ENCODE peak calls at places on chromosomes 13 and 19, in six cellular contexts. M is stimulated activated CD4-positive, alpha-beta T cell treated with anti-CD3 and anti-CD28 coated beads, TNF-alpha, amount 100 ng/mL, for 1 hour; T is suprapubic skin; P is cardiac septum; Y is non-pigmented ciliary epithelial cell; C is fibroblast of pulmonary artery. X is an unnamed sample.

GRCh38 chr19:42198676-42199439 is 18.6 kb downstream of the DEDD2 start:
- DNase-seq in T (no peak), P (no peak), Y (no peak), M (peak), C (no peak), X (no peak)

GRCh38 chr13:104253063-104253680 is 1187.0 kb upstream of the SLC10A2 start:
- DNase-seq in T (no peak), M (no peak), Y (no peak), C (peak), P (no peak), X (no peak)

GRCh38 chr19:13817615-13818371 is 22.6 kb downstream of the ZSWIM4 start:
- DNase-seq in M (no peak), P (no peak), T (peak), Y (no peak), C (no peak), X (no peak)

GRCh38 chr13:112770504-112770903 is 80.7 kb downstream of the ATP11A start:
- DNase-seq in M (no peak), C (no peak), T (no peak), P (no peak), Y (no peak), X (no peak)

GRCh38 chr13:68176486-68176885 is 946.4 kb upstream of the PCDH9 start:
- DNase-seq in Y (peak), M (no peak), P (no peak), T (no peak), C (peak), X (no peak)

GRCh38 chr19:14432817-14433453 is at the start of gene PKN1:
- DNase-seq in T (no peak), Y (no peak), M (no peak), P (peak), C (peak), X (no peak)

GRCh38 chr13:21443171-21443570 is 15.9 kb downstream of the ZDHHC20 start:
- DNase-seq in C (no peak), M (no peak), T (no peak), Y (no peak), P (no peak), X (no peak)

GRCh38 chr13:99911069-99911964 is 60.2 kb downstream of the ZIC5 start:
- DNase-seq in Y (no peak), M (no peak), T (no peak), C (no peak), P (no peak), X (no peak)

GRCh38 chr19:33813391-33814101 is 16.9 kb downstream of the KCTD15 start:
- DNase-seq in P (peak), C (no peak), T (no peak), Y (no peak), M (no peak), X (no peak)

GRCh38 chr13:59016250-59016649 is 1147.5 kb downstream of the DIAPH3 start:
- DNase-seq in C (peak), P (no peak), T (no peak), M (no peak), Y (no peak), X (no peak)

GRCh38 chr19:41910240-41910991 is 17.8 kb downstream of the ERFL start:
- DNase-seq in T (no peak), C (no peak), P (no peak), M (no peak), Y (no peak), X (no peak)

GRCh38 chr19:4847190-4847973 is 15.9 kb upstream of the TICAM1 start:
- DNase-seq in Y (no peak), C (no peak), M (no peak), T (no peak), P (no peak), X (no peak)

GRCh38 chr19:54138777-54139256 is 1.3 kb downstream of the CNOT3 start:
- DNase-seq in T (no peak), P (no peak), C (no peak), Y (no peak), M (no peak), X (no peak)

GRCh38 chr13:25114220-25114619 is 18.3 kb downstream of the PABPC3 start:
- DNase-seq in M (no peak), Y (peak), P (no peak), T (no peak), C (peak), X (no peak)

X was measured in coronary artery.